ENCODE peak calls at places on chromosomes 4 and X, in seven cellular contexts. P is aorta, E is testis, C is BE2C, F is mammary epithelial cell, T is upper lobe of left lung, X is cardiac muscle cell. B is an unnamed sample.
A peak's percentile ranks its signal among the peaks of the same experiment; 100 is the strongest.

GRCh38 chrX:129771266-129771995 is 8.3 kb upstream of the SASH3 start:
- DNase-seq in T (no peak), X (no peak), F (no peak), C (no peak), P (no peak), E (no peak), B (peak; percentile 62)

GRCh38 chr4:5788144-5788543 is 77.1 kb downstream of the EVC start:
- DNase-seq in F (no peak), C (no peak), X (no peak), P (no peak), T (peak; percentile 2), E (no peak), B (no peak)

GRCh38 chr4:186067757-186068385 is 1.1 kb upstream of the TLR3 start:
- DNase-seq in F (peak; percentile 32), C (peak; percentile 49), X (peak; percentile 59), P (no peak), E (peak; percentile 76), T (peak; percentile 89), B (peak; percentile 31)

GRCh38 chr4:174591243-174592021 is 69.1 kb upstream of the HPGD start:
- DNase-seq in X (no peak), F (no peak), C (no peak), E (no peak), P (no peak), T (no peak), B (peak; percentile 34)

GRCh38 chr4:2981256-2981804 is 18.0 kb downstream of the GRK4 start:
- DNase-seq in P (no peak), E (no peak), T (no peak), F (no peak), X (no peak), C (no peak), B (no peak)

GRCh38 chr4:58940167-58940566 is 1830.0 kb upstream of the IGFBP7 start:
- DNase-seq in X (no peak), C (no peak), E (no peak), T (no peak), P (no peak), F (no peak), B (no peak)

GRCh38 chr4:155679343-155679742 is 12.7 kb downstream of the GUCY1A1 start:
- DNase-seq in X (peak; percentile 42), C (no peak), F (peak; percentile 45), E (no peak), T (peak; percentile 77), P (no peak), B (no peak)

GRCh38 chr4:41611881-41612871 is 74.2 kb downstream of the LIMCH1 start:
- DNase-seq in E (peak; percentile 66), F (peak; percentile 59), T (peak; percentile 41), C (peak; percentile 36), X (peak; percentile 63), P (no peak), B (no peak)

GRCh38 chr4:3851211-3851610 is 85.0 kb downstream of the ADRA2C start:
- DNase-seq in E (no peak), C (no peak), P (no peak), T (no peak), F (peak; percentile 47), X (no peak), B (no peak)

GRCh38 chr4:164358400-164358799 is 395.5 kb upstream of the SMIM31 start:
- DNase-seq in T (no peak), E (no peak), F (no peak), C (no peak), X (no peak), P (no peak), B (no peak)

GRCh38 chr4:97953171-97953570 is 190.1 kb downstream of the STPG2 start:
- DNase-seq in F (no peak), T (no peak), X (no peak), P (no peak), E (no peak), C (peak; percentile 22), B (no peak)

GRCh38 chrX:150161092-150161672 is 201.9 kb upstream of the MAMLD1 start:
- DNase-seq in T (no peak), P (no peak), F (no peak), C (no peak), E (no peak), X (no peak), B (no peak)

GRCh38 chr4:89196745-89197144 is 85.4 kb downstream of the TIGD2 start:
- DNase-seq in P (no peak), X (no peak), T (no peak), E (no peak), C (no peak), F (no peak), B (no peak)

GRCh38 chr4:106358899-106359298 is 9.7 kb downstream of the GIMD1 start:
- DNase-seq in C (no peak), P (no peak), F (peak; percentile 57), T (no peak), E (no peak), X (no peak), B (no peak)

GRCh38 chr4:22090655-22091350 is 142.2 kb upstream of the KCNIP4 start:
- DNase-seq in F (no peak), T (no peak), X (peak; percentile 31), C (no peak), E (no peak), P (no peak), B (no peak)

GRCh38 chr4:176547005-176547404 is 227.2 kb downstream of the SPCS3 start:
- DNase-seq in C (no peak), P (no peak), T (no peak), F (no peak), E (no peak), X (no peak), B (no peak)

GRCh38 chr4:90815569-90815968 is 688.4 kb downstream of the CCSER1 start:
- DNase-seq in P (no peak), X (no peak), E (no peak), C (no peak), F (no peak), T (no peak), B (no peak)

GRCh38 chr4:85166318-85166717 is 199.8 kb upstream of the WDFY3 start:
- DNase-seq in X (no peak), P (no peak), F (no peak), T (no peak), E (no peak), C (no peak), B (no peak)

GRCh38 chr4:166594326-166594946 is 639.9 kb downstream of the SPOCK3 start:
- DNase-seq in X (peak; percentile 77), C (peak; percentile 62), F (peak; percentile 50), P (no peak), E (peak; percentile 44), T (no peak), B (no peak)

GRCh38 chr4:38765391-38765790 is 17.4 kb downstream of the TLR10 start:
- DNase-seq in X (no peak), E (no peak), T (no peak), C (no peak), P (no peak), F (peak; percentile 72), B (no peak)

GRCh38 chr4:138671606-138672084 is 343.9 kb upstream of the NOCT start:
- DNase-seq in X (no peak), T (no peak), E (no peak), P (no peak), F (no peak), C (no peak), B (no peak)

GRCh38 chrX:136779346-136779781 is 1.4 kb downstream of the ARHGEF6 start:
- DNase-seq in F (no peak), C (no peak), T (no peak), X (no peak), E (no peak), P (no peak), B (peak; percentile 61)
- H3K4me3 ChIP-seq in F (no peak overlapping the region), C (no peak overlapping the region), T (no peak overlapping the region), X (no peak overlapping the region), E (no peak overlapping the region), P (no peak overlapping the region), B (peak overlapping the region; percentile 82)

GRCh38 chrX:133745361-133745760 is 240.0 kb downstream of the GPC3 start:
- DNase-seq in E (no peak), T (no peak), P (no peak), C (no peak), X (no peak), F (no peak), B (peak; percentile 37)
- H3K4me1 ChIP-seq in E (no peaks in the 10 kb centered on the region), T (no peaks in the 10 kb centered on the region), P (no peaks in the 10 kb centered on the region), C (no peaks in the 10 kb centered on the region), X (peaks cover 20% of the 10 kb centered on the region), F (no peaks in the 10 kb centered on the region), B (peaks cover 17% of the 10 kb centered on the region)

GRCh38 chr4:1723131-1723801 is 1.9 kb downstream of the TACC3 start:
- DNase-seq in P (peak; percentile 20), T (no peak), X (no peak), E (no peak), C (no peak), F (no peak), B (peak; percentile 64)
- H3K4me3 ChIP-seq in P (no peak overlapping the region), T (no peak overlapping the region), X (no peak overlapping the region), E (no peak overlapping the region), C (peak overlapping the region; percentile 89), F (no peak overlapping the region), B (peak overlapping the region; percentile 52)

GRCh38 chr4:150874386-150875226 is 140.5 kb downstream of the LRBA start:
- DNase-seq in T (no peak), P (no peak), E (no peak), C (peak; percentile 68), X (no peak), F (peak; percentile 5), B (no peak)
- H3K4me1 ChIP-seq in T (no peaks in the 10 kb centered on the region), P (no peaks in the 10 kb centered on the region), E (no peaks in the 10 kb centered on the region), C (no peaks in the 10 kb centered on the region), X (no peaks in the 10 kb centered on the region), F (no peaks in the 10 kb centered on the region), B (no peaks in the 10 kb centered on the region)

GRCh38 chr4:61200991-61201526 is 933 bp downstream of the ADGRL3 start:
- DNase-seq in P (peak; percentile 77), F (peak; percentile 46), C (peak; percentile 26), E (peak; percentile 49), T (no peak), X (peak; percentile 66), B (no peak)

GRCh38 chr4:61199869-61200194 is 294 bp upstream of the ADGRL3 start:
- DNase-seq in C (no peak), T (no peak), E (no peak), X (no peak), F (no peak), P (no peak), B (no peak)

GRCh38 chr4:61202100-61202637 is 2.0 kb downstream of the ADGRL3 start:
- DNase-seq in E (peak; percentile 22), X (peak; percentile 32), T (no peak), P (peak; percentile 81), F (peak; percentile 43), C (peak; percentile 9), B (no peak)

GRCh38 chr4:61201562-61202099 is 1.5 kb downstream of the ADGRL3 start:
- DNase-seq in F (peak; percentile 32), P (peak; percentile 78), C (peak; percentile 9), E (peak; percentile 19), T (no peak), X (peak; percentile 12), B (no peak)

DNA sequence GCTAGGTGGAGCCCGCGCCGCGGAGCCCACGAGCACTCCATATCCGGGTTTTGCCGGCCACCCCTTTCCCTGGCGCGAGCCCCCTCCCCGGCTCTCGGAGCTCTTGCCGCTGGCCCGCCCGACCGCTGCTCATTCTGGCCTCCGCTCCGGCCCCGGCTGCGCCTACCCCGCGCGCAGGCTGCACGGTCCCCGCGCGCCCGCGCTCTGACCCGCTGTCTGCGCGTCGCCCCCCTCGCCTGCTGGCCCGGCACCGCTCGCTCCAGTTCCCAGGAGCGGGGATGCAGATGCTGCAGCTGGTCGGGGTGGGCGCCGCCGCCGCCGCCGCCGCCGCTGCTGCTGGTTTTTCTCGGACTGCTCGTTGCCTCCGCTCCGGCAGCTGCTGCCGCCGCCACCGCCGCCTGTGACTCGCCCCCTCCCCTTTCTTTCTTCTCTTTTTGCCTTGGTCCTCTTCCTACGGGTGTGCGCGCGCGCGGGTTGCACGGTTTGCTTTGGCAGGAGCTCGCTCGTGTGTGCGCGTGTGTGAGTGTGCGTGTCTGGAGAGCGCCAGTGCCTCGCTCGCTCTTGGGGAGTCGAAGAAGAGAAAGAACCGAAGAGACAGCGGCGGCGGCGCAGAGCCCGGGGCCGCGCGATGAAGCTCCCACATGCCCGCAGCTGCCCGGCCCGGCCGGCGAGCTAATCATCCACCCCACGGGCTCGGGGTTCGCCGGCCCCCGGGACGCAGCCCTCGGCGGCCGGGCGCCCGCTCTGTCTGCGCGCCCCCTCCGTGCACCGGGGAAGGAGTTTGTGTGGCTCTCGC is at the start of gene ADGRL3:
- DNase-seq in F (peak; percentile 56), X (peak; percentile 78), P (peak; percentile 85), T (no peak), E (peak; percentile 63), C (peak; percentile 71), B (no peak)
- H3K4me3 ChIP-seq in F (peak within 1 kb of the TSS; percentile 63), X (peak within 1 kb of the TSS; percentile 59), P (peak within 1 kb of the TSS; percentile 92), T (peak within 1 kb of the TSS; percentile 11), E (peak within 1 kb of the TSS; percentile 68), C (peak within 1 kb of the TSS; percentile 65), B (no peak within 1 kb of the TSS)